ENCODE peak calls at places on chromosomes 16 and 17, in nine cellular contexts. One of them, this sample, is unnamed. For H3K4me1, the result is how much of the 10 kb centered on the place peaks cover.

GRCh38 chr17:40986920-40987319 is 2.8 kb upstream of the KRT40 start:
- DNase-seq in neuronal stem cell: no peak
- DNase-seq in A549: no peak
- DNase-seq in HCT116: no peak
- DNase-seq in fibroblast of lung: no peak
- DNase-seq in cardiac muscle cell: no peak
- DNase-seq in esophagus squamous epithelium: no peak
- DNase-seq in colonic mucosa: no peak
- DNase-seq in lung: no peak
- DNase-seq in this sample: no peak

GRCh38 chr17:50283246-50283645 is 9.0 kb downstream of the TMEM92 start:
- DNase-seq in HCT116: no peak
- DNase-seq in fibroblast of lung: no peak
- DNase-seq in cardiac muscle cell: no peak
- DNase-seq in lung: no peak
- DNase-seq in A549: no peak
- DNase-seq in esophagus squamous epithelium: no peak
- DNase-seq in neuronal stem cell: no peak
- DNase-seq in colonic mucosa: no peak
- DNase-seq in this sample: no peak

GRCh38 chr17:13650096-13650675 is 48.5 kb upstream of the HS3ST3A1 start:
- DNase-seq in HCT116: no peak
- DNase-seq in neuronal stem cell: no peak
- DNase-seq in fibroblast of lung: no peak
- DNase-seq in esophagus squamous epithelium: no peak
- DNase-seq in lung: no peak
- DNase-seq in A549: no peak
- DNase-seq in cardiac muscle cell: no peak
- DNase-seq in colonic mucosa: no peak
- DNase-seq in this sample: peak

GRCh38 chr16:81940781-81941560 is 70.3 kb downstream of the SDR42E1 start:
- DNase-seq in neuronal stem cell: no peak
- DNase-seq in colonic mucosa: no peak
- DNase-seq in esophagus squamous epithelium: no peak
- DNase-seq in A549: peak
- DNase-seq in lung: no peak
- DNase-seq in cardiac muscle cell: peak
- DNase-seq in fibroblast of lung: peak
- DNase-seq in HCT116: peak
- DNase-seq in this sample: peak

GRCh38 chr17:80352216-80352895 is 62.6 kb upstream of the ENDOV start:
- DNase-seq in esophagus squamous epithelium: no peak
- DNase-seq in cardiac muscle cell: no peak
- DNase-seq in A549: no peak
- DNase-seq in fibroblast of lung: no peak
- DNase-seq in lung: no peak
- DNase-seq in colonic mucosa: no peak
- DNase-seq in HCT116: no peak
- DNase-seq in neuronal stem cell: no peak
- DNase-seq in this sample: no peak

GRCh38 chr17:19766421-19767270 is 18.5 kb upstream of the ALDH3A1 start:
- DNase-seq in esophagus squamous epithelium: no peak
- DNase-seq in neuronal stem cell: peak
- DNase-seq in colonic mucosa: peak
- DNase-seq in fibroblast of lung: peak
- DNase-seq in lung: peak
- DNase-seq in HCT116: peak
- DNase-seq in A549: peak
- DNase-seq in cardiac muscle cell: peak
- DNase-seq in this sample: peak

GRCh38 chr17:7446669-7447068 is 1.8 kb downstream of the CHRNB1 start:
- DNase-seq in lung: no peak
- DNase-seq in cardiac muscle cell: no peak
- DNase-seq in HCT116: no peak
- DNase-seq in neuronal stem cell: no peak
- DNase-seq in colonic mucosa: no peak
- DNase-seq in esophagus squamous epithelium: no peak
- DNase-seq in A549: no peak
- DNase-seq in fibroblast of lung: no peak
- DNase-seq in this sample: no peak

GRCh38 chr17:74521701-74522201 is 9.5 kb downstream of the CD300LB start:
- DNase-seq in esophagus squamous epithelium: no peak
- DNase-seq in HCT116: no peak
- DNase-seq in fibroblast of lung: no peak
- DNase-seq in neuronal stem cell: no peak
- DNase-seq in colonic mucosa: peak
- DNase-seq in lung: peak
- DNase-seq in cardiac muscle cell: no peak
- DNase-seq in A549: no peak
- DNase-seq in this sample: no peak

GRCh38 chr16:46857261-46857962 is 26.4 kb upstream of the C16orf87 start:
- DNase-seq in HCT116: peak
- DNase-seq in esophagus squamous epithelium: no peak
- DNase-seq in A549: peak
- DNase-seq in colonic mucosa: peak
- DNase-seq in cardiac muscle cell: peak
- DNase-seq in fibroblast of lung: peak
- DNase-seq in lung: no peak
- DNase-seq in neuronal stem cell: no peak
- DNase-seq in this sample: no peak

GRCh38 chr17:66275651-66276050 is 26.8 kb upstream of the PRKCA start:
- DNase-seq in neuronal stem cell: no peak
- DNase-seq in lung: no peak
- DNase-seq in cardiac muscle cell: peak
- DNase-seq in HCT116: peak
- DNase-seq in esophagus squamous epithelium: no peak
- DNase-seq in fibroblast of lung: peak
- DNase-seq in A549: peak
- DNase-seq in colonic mucosa: no peak
- DNase-seq in this sample: peak

GRCh38 chr17:7177954-7178477 is 1.2 kb downstream of the ASGR1 start:
- DNase-seq in A549: peak
- DNase-seq in colonic mucosa: no peak
- DNase-seq in esophagus squamous epithelium: no peak
- DNase-seq in fibroblast of lung: peak
- DNase-seq in neuronal stem cell: peak
- DNase-seq in lung: no peak
- DNase-seq in HCT116: no peak
- DNase-seq in cardiac muscle cell: peak
- DNase-seq in this sample: no peak

GRCh38 chr17:35097776-35098175 is 21.9 kb downstream of the RAD51D start:
- DNase-seq in esophagus squamous epithelium: no peak
- DNase-seq in neuronal stem cell: no peak
- DNase-seq in A549: no peak
- DNase-seq in cardiac muscle cell: no peak
- DNase-seq in HCT116: no peak
- DNase-seq in lung: no peak
- DNase-seq in colonic mucosa: no peak
- DNase-seq in fibroblast of lung: no peak
- DNase-seq in this sample: no peak

GRCh38 chr17:68196394-68197090 is 51.3 kb upstream of the AMZ2 start:
- DNase-seq in colonic mucosa: no peak
- DNase-seq in neuronal stem cell: no peak
- DNase-seq in cardiac muscle cell: no peak
- DNase-seq in esophagus squamous epithelium: no peak
- DNase-seq in A549: no peak
- DNase-seq in lung: no peak
- DNase-seq in fibroblast of lung: no peak
- DNase-seq in HCT116: no peak
- DNase-seq in this sample: no peak

GRCh38 chr17:47792979-47793378 is 28.6 kb downstream of the OSBPL7 start:
- DNase-seq in neuronal stem cell: no peak
- DNase-seq in fibroblast of lung: no peak
- DNase-seq in cardiac muscle cell: no peak
- DNase-seq in esophagus squamous epithelium: no peak
- DNase-seq in colonic mucosa: no peak
- DNase-seq in A549: no peak
- DNase-seq in HCT116: no peak
- DNase-seq in lung: no peak
- DNase-seq in this sample: peak

GRCh38 chr17:77227461-77228223 is 86.9 kb downstream of the SEC14L1 start:
- DNase-seq in colonic mucosa: no peak
- DNase-seq in lung: no peak
- DNase-seq in esophagus squamous epithelium: no peak
- DNase-seq in fibroblast of lung: no peak
- DNase-seq in A549: no peak
- DNase-seq in neuronal stem cell: no peak
- DNase-seq in HCT116: no peak
- DNase-seq in cardiac muscle cell: no peak
- DNase-seq in this sample: no peak

GRCh38 chr16:65015577-65015976 is 106.3 kb downstream of the CDH11 start:
- DNase-seq in fibroblast of lung: no peak
- DNase-seq in HCT116: no peak
- DNase-seq in neuronal stem cell: no peak
- DNase-seq in esophagus squamous epithelium: no peak
- DNase-seq in A549: no peak
- DNase-seq in colonic mucosa: no peak
- DNase-seq in lung: no peak
- DNase-seq in cardiac muscle cell: no peak
- DNase-seq in this sample: peak

GRCh38 chr16:86791287-86792074 is 213.1 kb downstream of the FOXL1 start:
- DNase-seq in esophagus squamous epithelium: no peak
- DNase-seq in A549: no peak
- DNase-seq in neuronal stem cell: no peak
- DNase-seq in colonic mucosa: no peak
- DNase-seq in HCT116: no peak
- DNase-seq in fibroblast of lung: no peak
- DNase-seq in cardiac muscle cell: no peak
- DNase-seq in lung: no peak
- DNase-seq in this sample: no peak

GRCh38 chr17:7587420-7587786 is 2.5 kb downstream of the SOX15 start:
- DNase-seq in HCT116: no peak
- DNase-seq in colonic mucosa: no peak
- DNase-seq in lung: no peak
- DNase-seq in cardiac muscle cell: peak
- DNase-seq in neuronal stem cell: no peak
- DNase-seq in A549: no peak
- DNase-seq in fibroblast of lung: peak
- DNase-seq in esophagus squamous epithelium: no peak
- DNase-seq in this sample: no peak

GRCh38 chr17:72466199-72466598 is 345.4 kb downstream of the SOX9 start:
- DNase-seq in colonic mucosa: peak
- DNase-seq in esophagus squamous epithelium: no peak
- DNase-seq in neuronal stem cell: no peak
- DNase-seq in A549: peak
- DNase-seq in HCT116: no peak
- DNase-seq in cardiac muscle cell: peak
- DNase-seq in fibroblast of lung: peak
- DNase-seq in lung: peak
- DNase-seq in this sample: peak

GRCh38 chr17:75906143-75906884 is 1.6 kb upstream of the MRPL38 start:
- DNase-seq in HCT116: no peak
- DNase-seq in neuronal stem cell: no peak
- DNase-seq in cardiac muscle cell: no peak
- DNase-seq in fibroblast of lung: no peak
- DNase-seq in lung: no peak
- DNase-seq in colonic mucosa: no peak
- DNase-seq in A549: no peak
- DNase-seq in esophagus squamous epithelium: no peak
- DNase-seq in this sample: no peak

DNA sequence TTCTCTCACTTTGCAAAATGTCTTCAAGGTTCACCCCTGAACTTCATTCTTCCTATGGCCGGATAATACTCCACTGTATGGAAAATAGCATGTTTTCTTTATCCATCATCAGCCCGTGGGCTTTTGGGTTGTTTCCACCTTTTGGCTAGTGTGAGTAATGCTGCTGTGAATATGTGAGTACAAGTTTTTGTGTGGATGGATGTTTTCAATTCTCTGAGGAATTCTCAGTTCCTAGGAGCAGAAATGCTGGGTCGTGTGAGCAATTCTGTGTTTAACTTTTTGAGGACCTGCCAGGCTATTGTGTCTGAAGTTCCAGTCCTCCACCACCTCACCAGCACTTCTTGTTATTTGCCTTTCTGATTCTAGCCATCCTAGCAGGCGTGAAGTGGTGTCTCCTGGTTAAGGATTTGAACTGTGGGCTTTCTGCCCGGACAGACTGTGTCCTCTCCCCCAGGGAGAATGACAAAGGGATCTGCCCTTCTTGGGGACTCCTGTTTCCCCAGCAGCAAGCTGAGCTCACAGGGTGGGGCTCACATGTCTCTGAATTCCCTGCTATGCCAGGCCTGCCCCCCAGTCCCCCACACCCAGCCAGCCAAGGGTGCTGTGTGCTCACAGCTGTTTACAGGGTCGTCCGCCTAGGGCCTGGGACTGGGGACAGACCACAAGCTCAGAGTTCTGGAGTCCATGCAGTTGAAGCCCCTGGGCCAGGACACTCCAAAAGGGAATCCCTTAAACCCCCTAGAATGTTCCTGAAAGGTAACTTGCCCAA is 92.2 kb upstream of the CIBAR2 start:
- DNase-seq in A549: no peak
- DNase-seq in cardiac muscle cell: peak
- DNase-seq in HCT116: no peak
- DNase-seq in neuronal stem cell: no peak
- DNase-seq in lung: no peak
- DNase-seq in fibroblast of lung: peak
- DNase-seq in esophagus squamous epithelium: no peak
- DNase-seq in colonic mucosa: no peak
- DNase-seq in this sample: no peak
- H3K4me1 ChIP-seq in A549: under half
- H3K4me1 ChIP-seq in cardiac muscle cell: half or more
- H3K4me1 ChIP-seq in HCT116: half or more
- H3K4me1 ChIP-seq in neuronal stem cell: under half
- H3K4me1 ChIP-seq in lung: under half
- H3K4me1 ChIP-seq in fibroblast of lung: under half
- H3K4me1 ChIP-seq in esophagus squamous epithelium: under half
- H3K4me1 ChIP-seq in colonic mucosa: under half
- H3K4me1 ChIP-seq in this sample: under half

GRCh38 chr16:66152841-66153525 is 213.5 kb upstream of the CDH5 start:
- DNase-seq in A549: no peak
- DNase-seq in esophagus squamous epithelium: no peak
- DNase-seq in neuronal stem cell: no peak
- DNase-seq in fibroblast of lung: peak
- DNase-seq in cardiac muscle cell: peak
- DNase-seq in lung: no peak
- DNase-seq in colonic mucosa: no peak
- DNase-seq in HCT116: no peak
- DNase-seq in this sample: peak
- H3K27ac ChIP-seq in A549: no peak
- H3K27ac ChIP-seq in esophagus squamous epithelium: no peak
- H3K27ac ChIP-seq in neuronal stem cell: no peak
- H3K27ac ChIP-seq in fibroblast of lung: peak
- H3K27ac ChIP-seq in cardiac muscle cell: no peak
- H3K27ac ChIP-seq in lung: peak
- H3K27ac ChIP-seq in colonic mucosa: no peak
- H3K27ac ChIP-seq in HCT116: no peak
- H3K27ac ChIP-seq in this sample: peak

GRCh38 chr16:12093902-12094301 is 117.4 kb downstream of the SNX29 start:
- DNase-seq in cardiac muscle cell: no peak
- DNase-seq in neuronal stem cell: no peak
- DNase-seq in lung: no peak
- DNase-seq in fibroblast of lung: no peak
- DNase-seq in esophagus squamous epithelium: no peak
- DNase-seq in A549: no peak
- DNase-seq in colonic mucosa: no peak
- DNase-seq in HCT116: no peak
- DNase-seq in this sample: no peak
- H3K4me1 ChIP-seq in cardiac muscle cell: under half
- H3K4me1 ChIP-seq in neuronal stem cell: half or more
- H3K4me1 ChIP-seq in lung: under half
- H3K4me1 ChIP-seq in fibroblast of lung: under half
- H3K4me1 ChIP-seq in esophagus squamous epithelium: under half
- H3K4me1 ChIP-seq in A549: under half
- H3K4me1 ChIP-seq in colonic mucosa: under half
- H3K4me1 ChIP-seq in HCT116: under half
- H3K4me1 ChIP-seq in this sample: under half

GRCh38 chr17:64503821-64504768 is 2.0 kb downstream of the DDX5 start:
- DNase-seq in fibroblast of lung: no peak
- DNase-seq in colonic mucosa: no peak
- DNase-seq in neuronal stem cell: no peak
- DNase-seq in esophagus squamous epithelium: no peak
- DNase-seq in lung: no peak
- DNase-seq in A549: no peak
- DNase-seq in HCT116: no peak
- DNase-seq in cardiac muscle cell: no peak
- DNase-seq in this sample: no peak
- H3K27ac ChIP-seq in fibroblast of lung: peak
- H3K27ac ChIP-seq in colonic mucosa: peak
- H3K27ac ChIP-seq in neuronal stem cell: no peak
- H3K27ac ChIP-seq in esophagus squamous epithelium: peak
- H3K27ac ChIP-seq in lung: no peak
- H3K27ac ChIP-seq in A549: peak
- H3K27ac ChIP-seq in HCT116: peak
- H3K27ac ChIP-seq in cardiac muscle cell: peak
- H3K27ac ChIP-seq in this sample: no peak

This sample was measured in SJSA1.